ENCODE peak calls at places on chromosomes 5 and 9, in nine cellular contexts. One of them, this sample, is unnamed.

GRCh38 chr5:160133071-160133917 is 14.0 kb upstream of the PWWP2A start:
- DNase-seq in heart right ventricle: peak; percentile 21
- DNase-seq in epithelial cell of esophagus: no peak
- DNase-seq in Caco-2: no peak
- DNase-seq in psoas muscle: no peak
- DNase-seq in GM06990: no peak
- DNase-seq in heart left ventricle: peak; percentile 61
- DNase-seq in ovary: peak; percentile 70
- DNase-seq in astrocyte of the spinal cord: peak; percentile 77
- DNase-seq in this sample: no peak

GRCh38 chr9:72305102-72305546 is 59.9 kb downstream of the ZFAND5 start:
- DNase-seq in heart left ventricle: peak; percentile 79
- DNase-seq in ovary: peak; percentile 78
- DNase-seq in heart right ventricle: peak; percentile 78
- DNase-seq in epithelial cell of esophagus: peak; percentile 64
- DNase-seq in GM06990: peak; percentile 12
- DNase-seq in Caco-2: peak; percentile 88
- DNase-seq in psoas muscle: peak; percentile 82
- DNase-seq in astrocyte of the spinal cord: no peak
- DNase-seq in this sample: no peak

GRCh38 chr5:80860934-80861613 is 99.1 kb upstream of the RASGRF2 start:
- DNase-seq in astrocyte of the spinal cord: peak; percentile 29
- DNase-seq in GM06990: no peak
- DNase-seq in heart right ventricle: no peak
- DNase-seq in heart left ventricle: no peak
- DNase-seq in epithelial cell of esophagus: no peak
- DNase-seq in psoas muscle: no peak
- DNase-seq in Caco-2: peak; percentile 60
- DNase-seq in ovary: no peak
- DNase-seq in this sample: peak; percentile 71

GRCh38 chr9:107905313-107906027 is 415.9 kb upstream of the KLF4 start:
- DNase-seq in epithelial cell of esophagus: no peak
- DNase-seq in psoas muscle: peak; percentile 49
- DNase-seq in heart right ventricle: no peak
- DNase-seq in heart left ventricle: peak; percentile 34
- DNase-seq in ovary: no peak
- DNase-seq in Caco-2: no peak
- DNase-seq in GM06990: no peak
- DNase-seq in astrocyte of the spinal cord: no peak
- DNase-seq in this sample: no peak

GRCh38 chr9:70603020-70603411 is 188.6 kb upstream of the KLF9 start:
- DNase-seq in Caco-2: no peak
- DNase-seq in heart right ventricle: no peak
- DNase-seq in ovary: no peak
- DNase-seq in psoas muscle: no peak
- DNase-seq in GM06990: no peak
- DNase-seq in heart left ventricle: no peak
- DNase-seq in epithelial cell of esophagus: no peak
- DNase-seq in astrocyte of the spinal cord: no peak
- DNase-seq in this sample: no peak

GRCh38 chr5:113140837-113141661 is 164.5 kb downstream of the DCP2 start:
- DNase-seq in astrocyte of the spinal cord: peak; percentile 76
- DNase-seq in epithelial cell of esophagus: peak; percentile 92
- DNase-seq in psoas muscle: peak; percentile 65
- DNase-seq in ovary: no peak
- DNase-seq in GM06990: no peak
- DNase-seq in heart right ventricle: no peak
- DNase-seq in Caco-2: no peak
- DNase-seq in heart left ventricle: no peak
- DNase-seq in this sample: peak; percentile 90

GRCh38 chr9:72480931-72481330 is 40.5 kb upstream of the TMC1 start:
- DNase-seq in epithelial cell of esophagus: no peak
- DNase-seq in heart right ventricle: no peak
- DNase-seq in ovary: no peak
- DNase-seq in GM06990: no peak
- DNase-seq in heart left ventricle: no peak
- DNase-seq in psoas muscle: no peak
- DNase-seq in astrocyte of the spinal cord: peak; percentile 60
- DNase-seq in Caco-2: no peak
- DNase-seq in this sample: no peak

GRCh38 chr5:38319486-38319885 is 61.1 kb downstream of the EGFLAM start:
- DNase-seq in ovary: no peak
- DNase-seq in Caco-2: no peak
- DNase-seq in psoas muscle: no peak
- DNase-seq in heart left ventricle: no peak
- DNase-seq in GM06990: no peak
- DNase-seq in heart right ventricle: no peak
- DNase-seq in astrocyte of the spinal cord: no peak
- DNase-seq in epithelial cell of esophagus: no peak
- DNase-seq in this sample: no peak

DNA sequence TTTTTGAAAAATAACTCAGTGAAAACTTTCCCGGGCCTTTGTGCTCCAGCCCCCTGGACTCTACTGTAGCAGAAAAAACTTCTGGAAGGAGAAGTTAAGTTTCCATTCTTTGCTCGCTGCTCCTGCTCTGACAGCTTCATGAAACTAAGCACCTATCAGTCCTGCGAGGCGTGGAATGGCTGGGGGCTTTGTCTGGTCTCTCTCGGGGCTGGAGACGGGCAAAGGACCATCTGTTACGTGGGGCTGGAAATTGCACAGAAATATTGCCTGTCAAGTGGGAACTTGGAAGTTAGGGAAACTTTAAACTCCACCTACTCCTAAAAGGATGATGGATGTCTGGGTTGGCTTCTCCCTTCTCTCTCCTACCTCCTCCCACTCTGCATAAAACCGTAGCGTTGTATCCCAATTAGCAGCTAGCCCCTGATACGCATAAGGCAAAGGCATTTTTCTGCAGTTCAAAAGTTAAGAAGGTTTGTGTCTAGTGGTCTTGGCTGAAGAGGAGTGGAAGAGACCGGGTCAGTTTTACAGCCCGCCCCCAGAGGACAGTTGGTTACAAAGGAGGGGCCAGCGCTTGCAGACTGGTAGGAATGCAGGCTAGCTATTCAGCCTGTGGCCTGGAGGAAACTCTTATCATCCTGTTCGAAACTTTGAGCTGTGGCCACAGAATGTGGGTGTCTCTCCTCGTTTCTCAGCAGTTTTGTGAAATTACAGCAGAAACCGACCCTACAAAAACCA is 1.2 kb downstream of the FBXL7 start:
- DNase-seq in GM06990: no peak
- DNase-seq in ovary: peak; percentile 65
- DNase-seq in heart left ventricle: peak; percentile 71
- DNase-seq in heart right ventricle: peak; percentile 30
- DNase-seq in Caco-2: no peak
- DNase-seq in epithelial cell of esophagus: peak; percentile 39
- DNase-seq in astrocyte of the spinal cord: peak; percentile 85
- DNase-seq in psoas muscle: peak; percentile 51
- DNase-seq in this sample: peak; percentile 47
- TF ChIP-seq CTCF in GM06990: no peak
- TF ChIP-seq CTCF in ovary: no peak
- TF ChIP-seq CTCF in heart left ventricle: no peak
- TF ChIP-seq CTCF in heart right ventricle: no peak
- TF ChIP-seq CTCF in Caco-2: no peak
- TF ChIP-seq CTCF in epithelial cell of esophagus: peak; percentile 11
- TF ChIP-seq CTCF in astrocyte of the spinal cord: peak; percentile 31
- TF ChIP-seq CTCF in psoas muscle: no peak
- TF ChIP-seq CTCF in this sample: peak; percentile 43

DNA sequence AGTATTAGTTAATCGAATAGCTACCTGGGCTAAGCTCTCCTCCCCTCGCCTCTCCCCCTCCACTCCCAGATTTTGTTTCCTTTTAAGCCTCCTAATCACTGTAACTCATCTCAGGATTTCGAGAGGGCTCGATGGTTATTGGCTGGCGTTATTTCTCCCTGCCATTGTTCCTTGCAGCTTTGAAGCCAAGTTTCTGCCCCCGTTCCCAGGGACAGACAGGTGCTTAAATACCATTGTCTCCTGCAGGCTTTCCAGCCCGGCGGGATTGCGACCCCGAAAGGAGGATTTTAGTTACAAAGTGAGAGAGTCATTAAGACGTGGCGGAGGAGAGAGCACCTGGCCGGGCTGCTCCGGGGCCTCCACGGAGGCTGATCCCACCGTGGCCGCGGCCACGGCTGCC is 46.2 kb downstream of the ASS1 start:
- DNase-seq in heart left ventricle: no peak
- DNase-seq in epithelial cell of esophagus: no peak
- DNase-seq in ovary: no peak
- DNase-seq in heart right ventricle: no peak
- DNase-seq in Caco-2: no peak
- DNase-seq in psoas muscle: no peak
- DNase-seq in astrocyte of the spinal cord: no peak
- DNase-seq in GM06990: no peak
- DNase-seq in this sample: no peak
- H3K4me3 ChIP-seq in heart left ventricle: no peak overlapping the region
- H3K4me3 ChIP-seq in epithelial cell of esophagus: no peak overlapping the region
- H3K4me3 ChIP-seq in ovary: no peak overlapping the region
- H3K4me3 ChIP-seq in heart right ventricle: no peak overlapping the region
- H3K4me3 ChIP-seq in Caco-2: no peak overlapping the region
- H3K4me3 ChIP-seq in psoas muscle: no peak overlapping the region
- H3K4me3 ChIP-seq in astrocyte of the spinal cord: no peak overlapping the region
- H3K4me3 ChIP-seq in GM06990: no peak overlapping the region
- H3K4me3 ChIP-seq in this sample: no peak overlapping the region

DNA sequence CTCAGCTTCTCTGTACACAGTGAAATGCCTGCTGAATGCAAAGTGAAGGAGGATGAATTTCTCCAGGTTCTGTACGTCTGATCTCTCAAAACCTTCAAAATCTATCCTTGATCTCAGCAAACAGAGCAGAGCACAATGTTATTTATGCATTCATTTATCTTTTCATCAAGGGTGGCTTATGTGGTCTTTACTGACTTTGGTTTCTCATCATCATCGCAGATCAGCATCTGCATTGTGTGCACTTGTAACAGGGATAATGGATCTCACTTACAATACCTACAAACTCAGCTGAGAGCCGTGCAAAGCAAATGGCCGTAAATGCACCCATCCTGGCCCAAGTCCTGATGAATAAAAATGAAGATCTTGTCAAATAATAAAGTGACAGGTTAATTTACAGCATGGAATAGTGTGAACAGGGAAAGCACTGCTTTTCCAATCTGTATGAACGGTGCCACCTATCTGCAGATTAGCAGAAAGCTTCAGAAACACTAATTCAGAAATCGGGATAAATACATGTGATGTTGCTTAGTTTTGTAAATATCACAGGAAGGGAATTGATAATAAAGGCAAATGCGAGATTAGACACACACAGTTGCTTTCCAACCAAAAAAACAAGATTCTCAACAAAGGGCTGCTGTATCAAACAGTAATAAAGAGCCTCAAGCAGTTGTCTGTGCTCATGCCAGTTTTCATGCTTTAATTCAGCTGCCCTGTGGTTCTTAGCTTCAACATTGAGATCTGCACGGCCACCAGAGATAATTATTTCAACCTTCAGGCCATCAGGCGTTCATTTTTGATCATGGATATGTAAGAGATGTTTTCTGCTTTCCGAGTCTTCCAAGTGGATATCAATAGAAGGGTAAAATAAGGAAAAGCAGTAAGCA is 153.3 kb upstream of the POU5F2 start:
- DNase-seq in epithelial cell of esophagus: peak; percentile 24
- DNase-seq in Caco-2: no peak
- DNase-seq in ovary: no peak
- DNase-seq in heart right ventricle: no peak
- DNase-seq in heart left ventricle: no peak
- DNase-seq in GM06990: no peak
- DNase-seq in psoas muscle: no peak
- DNase-seq in astrocyte of the spinal cord: no peak
- DNase-seq in this sample: no peak
- TF ChIP-seq CTCF in epithelial cell of esophagus: peak; percentile 61
- TF ChIP-seq CTCF in Caco-2: no peak
- TF ChIP-seq CTCF in ovary: no peak
- TF ChIP-seq CTCF in heart right ventricle: peak; percentile 45
- TF ChIP-seq CTCF in heart left ventricle: peak; percentile 25
- TF ChIP-seq CTCF in GM06990: peak; percentile 45
- TF ChIP-seq CTCF in psoas muscle: peak; percentile 36
- TF ChIP-seq CTCF in astrocyte of the spinal cord: peak; percentile 67
- TF ChIP-seq CTCF in this sample: peak; percentile 61

DNA sequence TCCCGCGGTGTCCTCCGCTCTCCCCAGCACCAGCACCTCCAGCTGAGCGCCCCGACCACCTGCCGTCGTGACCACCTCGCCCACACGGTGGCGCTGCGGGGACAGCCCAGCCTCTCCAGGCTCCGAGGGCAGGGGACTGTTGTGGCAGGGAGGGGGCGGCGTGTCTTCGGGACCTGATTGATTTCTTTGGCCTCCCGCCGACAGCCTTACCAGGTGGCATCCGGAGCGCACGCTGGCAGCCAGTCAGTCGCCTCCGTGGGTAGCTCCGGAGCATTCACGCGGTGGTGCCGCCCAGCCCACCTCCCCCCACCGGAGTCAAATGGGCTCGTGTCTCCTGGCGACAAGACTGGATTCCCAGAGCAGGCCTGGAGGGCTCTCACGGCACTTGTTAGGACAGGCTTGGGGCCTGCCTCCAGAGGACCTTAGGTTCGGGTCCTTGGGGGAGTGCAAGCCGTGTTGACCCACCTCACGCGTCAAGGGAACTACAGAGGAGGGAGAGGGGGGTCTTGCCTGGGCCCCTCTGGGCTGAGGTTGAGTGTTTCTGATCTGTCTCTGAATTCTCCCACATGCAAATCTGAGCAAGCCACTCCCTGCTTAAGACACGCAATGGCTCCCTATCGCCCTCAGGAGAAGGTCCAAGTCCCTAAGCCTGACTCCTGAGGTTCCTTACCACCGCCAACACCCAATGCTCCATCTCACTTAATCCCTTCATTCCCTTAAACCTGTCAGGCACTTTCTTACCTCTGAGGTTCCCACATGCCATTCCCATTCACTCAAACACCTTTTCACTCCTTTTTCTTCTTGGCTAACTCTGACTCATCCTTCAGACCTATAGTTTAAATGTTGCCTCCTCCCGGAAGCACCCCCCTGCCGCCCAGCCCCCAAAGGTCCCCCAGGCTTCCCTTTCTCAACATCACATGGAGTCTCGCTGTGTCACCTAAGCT is 51.2 kb upstream of the GGTA1 start:
- DNase-seq in heart left ventricle: peak; percentile 84
- DNase-seq in astrocyte of the spinal cord: peak; percentile 55
- DNase-seq in ovary: peak; percentile 89
- DNase-seq in epithelial cell of esophagus: peak; percentile 74
- DNase-seq in heart right ventricle: peak; percentile 85
- DNase-seq in GM06990: peak; percentile 69
- DNase-seq in Caco-2: peak; percentile 86
- DNase-seq in psoas muscle: peak; percentile 92
- DNase-seq in this sample: no peak
- H3K4me3 ChIP-seq in heart left ventricle: peak overlapping the region; percentile 44
- H3K4me3 ChIP-seq in astrocyte of the spinal cord: peak overlapping the region; percentile 18
- H3K4me3 ChIP-seq in ovary: peak overlapping the region; percentile 16
- H3K4me3 ChIP-seq in epithelial cell of esophagus: peak overlapping the region; percentile 28
- H3K4me3 ChIP-seq in heart right ventricle: peak overlapping the region; percentile 48
- H3K4me3 ChIP-seq in GM06990: no peak overlapping the region
- H3K4me3 ChIP-seq in Caco-2: peak overlapping the region; percentile 39
- H3K4me3 ChIP-seq in psoas muscle: peak overlapping the region; percentile 52
- H3K4me3 ChIP-seq in this sample: peak overlapping the region; percentile 25

GRCh38 chr9:35380016-35380415 is 109.9 kb upstream of the RUSC2 start:
- DNase-seq in heart right ventricle: no peak
- DNase-seq in ovary: no peak
- DNase-seq in heart left ventricle: no peak
- DNase-seq in Caco-2: no peak
- DNase-seq in GM06990: no peak
- DNase-seq in astrocyte of the spinal cord: no peak
- DNase-seq in epithelial cell of esophagus: no peak
- DNase-seq in psoas muscle: no peak
- DNase-seq in this sample: no peak

GRCh38 chr9:35380619-35381018 is 109.3 kb upstream of the RUSC2 start:
- DNase-seq in psoas muscle: no peak
- DNase-seq in heart left ventricle: no peak
- DNase-seq in ovary: no peak
- DNase-seq in astrocyte of the spinal cord: no peak
- DNase-seq in epithelial cell of esophagus: no peak
- DNase-seq in GM06990: no peak
- DNase-seq in heart right ventricle: no peak
- DNase-seq in Caco-2: no peak
- DNase-seq in this sample: no peak

GRCh38 chr9:35385042-35385441 is 104.9 kb upstream of the RUSC2 start:
- DNase-seq in astrocyte of the spinal cord: peak; percentile 61
- DNase-seq in heart left ventricle: no peak
- DNase-seq in epithelial cell of esophagus: peak; percentile 25
- DNase-seq in psoas muscle: no peak
- DNase-seq in ovary: no peak
- DNase-seq in GM06990: no peak
- DNase-seq in Caco-2: no peak
- DNase-seq in heart right ventricle: no peak
- DNase-seq in this sample: peak; percentile 63
- TF ChIP-seq CTCF in astrocyte of the spinal cord: peak; percentile 59
- TF ChIP-seq CTCF in heart left ventricle: no peak
- TF ChIP-seq CTCF in epithelial cell of esophagus: peak; percentile 41
- TF ChIP-seq CTCF in psoas muscle: peak; percentile 28
- TF ChIP-seq CTCF in ovary: no peak
- TF ChIP-seq CTCF in GM06990: peak; percentile 4
- TF ChIP-seq CTCF in Caco-2: no peak
- TF ChIP-seq CTCF in heart right ventricle: peak; percentile 33
- TF ChIP-seq CTCF in this sample: peak; percentile 73